ENCODE peak calls at places on chromosomes 1 and 21, in six cellular contexts. R is right cardiac atrium; L is T-cell; S is caudate nucleus; E is effector CD4-positive, alpha-beta T cell; U is left cardiac atrium. M is an unnamed sample.

GRCh38 chr1:74570797-74571492 is 58.5 kb upstream of the LRRC53 start:
- DNase-seq in R (no peak), S (no peak), E (no peak), U (no peak), L (no peak), M (no peak)

GRCh38 chr1:156295391-156295947 is at the start of gene GLMP:
- DNase-seq in S (peak; percentile 33), R (peak; percentile 83), L (peak; percentile 33), E (peak; percentile 53), U (peak; percentile 76), M (peak; percentile 70)

GRCh38 chr21:40765771-40766170 is 81.2 kb downstream of the DSCAM start:
- DNase-seq in U (no peak), R (no peak), L (no peak), E (no peak), S (no peak), M (no peak)

GRCh38 chr1:109197163-109198042 is 16.3 kb upstream of the SARS1 start:
- DNase-seq in L (no peak), S (peak; percentile 14), U (peak; percentile 58), R (no peak), E (no peak), M (peak; percentile 98)

GRCh38 chr21:45050786-45051489 is 23.4 kb upstream of the ADARB1 start:
- DNase-seq in U (no peak), S (no peak), E (no peak), L (no peak), R (no peak), M (peak; percentile 95)

GRCh38 chr21:36799869-36800268 is 101.0 kb downstream of the SIM2 start:
- DNase-seq in R (no peak), S (no peak), L (no peak), U (no peak), E (no peak), M (no peak)

GRCh38 chr1:172340520-172340919 is 80.0 kb upstream of the C1orf105 start:
- DNase-seq in R (no peak), E (no peak), S (no peak), U (no peak), L (no peak), M (no peak)

GRCh38 chr1:63134501-63135173 is 187.7 kb upstream of the FOXD3 start:
- DNase-seq in R (no peak), L (no peak), U (no peak), S (no peak), E (no peak), M (no peak)

GRCh38 chr1:31373897-31374486 is 1.1 kb upstream of the FABP3 start:
- DNase-seq in S (no peak), E (no peak), U (no peak), R (no peak), L (no peak), M (no peak)

GRCh38 chr1:18849252-18849651 is 10.2 kb downstream of the TAS1R2 start:
- DNase-seq in R (no peak), L (no peak), U (no peak), E (no peak), S (no peak), M (no peak)

GRCh38 chr1:84996846-84997666 is at the start of gene MCOLN2:
- DNase-seq in S (peak; percentile 12), R (peak; percentile 65), U (peak; percentile 48), L (peak; percentile 31), E (peak; percentile 23), M (peak; percentile 27)

GRCh38 chr1:202240956-202241355 is 47.4 kb downstream of the LGR6 start:
- DNase-seq in U (no peak), L (no peak), E (no peak), S (no peak), R (no peak), M (no peak)

M was measured in iris pigment epithelial cell.